ENCODE peak calls at places on chromosomes 5 and 9, in five cellular contexts. G is fibroblast of lung, V is PC-3, E is MM.1S, X is IMR-90. F is an unnamed sample.
A peak's percentile ranks its signal among the peaks of the same experiment; 100 is the strongest.

GRCh38 chr9:77514886-77515711 is 133.0 kb downstream of the GNA14 start:
- DNase-seq in G (peak; percentile 91), V (peak; percentile 75), E (no peak), X (no peak), F (peak; percentile 86)

GRCh38 chr9:83959061-83959460 is 21.0 kb downstream of the HNRNPK start:
- DNase-seq in G (peak; percentile 85), V (peak; percentile 71), E (no peak), X (peak; percentile 86), F (peak; percentile 82)

GRCh38 chr5:179427676-179428056 is 82.4 kb upstream of the ADAMTS2 start:
- DNase-seq in G (no peak), V (no peak), E (no peak), X (no peak), F (peak; percentile 15)

GRCh38 chr5:8376478-8376877 is 507.5 kb downstream of the MTRR start:
- DNase-seq in G (no peak), V (no peak), E (no peak), X (no peak), F (no peak)

GRCh38 chr9:2145746-2146145 is 130.6 kb downstream of the SMARCA2 start:
- DNase-seq in G (no peak), V (no peak), E (no peak), X (no peak), F (no peak)

GRCh38 chr5:1671351-1671750 is 128.3 kb downstream of the MRPL36 start:
- DNase-seq in G (no peak), V (no peak), E (no peak), X (no peak), F (no peak)

GRCh38 chr5:180785794-180786221 is 16.8 kb downstream of the MGAT1 start:
- DNase-seq in G (peak; percentile 83), V (peak; percentile 76), E (no peak), X (peak; percentile 64), F (peak; percentile 84)

GRCh38 chr9:69190866-69191672 is 17.0 kb downstream of the TJP2 start:
- DNase-seq in G (no peak), V (no peak), E (no peak), X (no peak), F (no peak)

GRCh38 chr9:115262477-115262876 is 144.5 kb upstream of the TNC start:
- DNase-seq in G (peak; percentile 92), V (peak; percentile 99), E (peak; percentile 83), X (peak; percentile 75), F (no peak)

GRCh38 chr5:138528208-138528607 is 14.8 kb downstream of the ETF1 start:
- DNase-seq in G (peak; percentile 35), V (no peak), E (no peak), X (peak; percentile 48), F (no peak)

GRCh38 chr9:135702002-135702721 is at the start of gene KCNT1:
- DNase-seq in G (peak; percentile 8), V (peak; percentile 51), E (peak; percentile 11), X (peak; percentile 13), F (peak; percentile 99)

GRCh38 chr5:127766556-127767335 is 63.6 kb downstream of the CCDC192 start:
- DNase-seq in G (peak; percentile 61), V (no peak), E (no peak), X (peak; percentile 24), F (no peak)

GRCh38 chr5:81750308-81751008 is 439 bp downstream of the SSBP2 start:
- DNase-seq in G (no peak), V (no peak), E (peak; percentile 31), X (no peak), F (peak; percentile 85)

GRCh38 chr5:59039296-59040006 is 456.6 kb downstream of the RAB3C start:
- DNase-seq in G (peak; percentile 80), V (peak; percentile 37), E (peak; percentile 77), X (peak; percentile 76), F (peak; percentile 84)

GRCh38 chr5:155189981-155190380 is 176.4 kb downstream of the KIF4B start:
- DNase-seq in G (no peak), V (no peak), E (peak; percentile 83), X (no peak), F (no peak)

DNA sequence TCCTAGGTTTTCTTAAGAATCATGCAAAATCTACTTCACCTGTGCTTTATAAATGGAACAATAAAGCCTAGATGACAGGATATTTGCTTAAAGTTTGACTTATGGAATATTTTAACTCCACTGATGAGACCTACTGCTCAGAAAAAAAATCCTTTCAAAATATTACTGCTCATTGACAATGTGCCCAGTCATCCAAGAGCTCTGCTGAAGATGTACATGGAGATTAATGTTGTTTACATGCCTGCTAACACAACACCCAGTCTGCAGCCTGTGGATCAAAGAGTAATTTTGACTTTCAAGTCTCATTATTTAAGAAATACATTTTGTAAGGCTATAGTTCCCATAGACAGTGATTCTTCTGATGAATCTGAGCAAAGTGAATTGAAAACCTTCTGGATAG is 889.6 kb downstream of the CDH18 start:
- DNase-seq in G (no peak), V (no peak), E (no peak), X (no peak), F (no peak)
- H2AFZ ChIP-seq in G (no peak overlapping the region), V (no peak overlapping the region), E (no peak overlapping the region), X (no peak overlapping the region), F (no peak overlapping the region)

DNA sequence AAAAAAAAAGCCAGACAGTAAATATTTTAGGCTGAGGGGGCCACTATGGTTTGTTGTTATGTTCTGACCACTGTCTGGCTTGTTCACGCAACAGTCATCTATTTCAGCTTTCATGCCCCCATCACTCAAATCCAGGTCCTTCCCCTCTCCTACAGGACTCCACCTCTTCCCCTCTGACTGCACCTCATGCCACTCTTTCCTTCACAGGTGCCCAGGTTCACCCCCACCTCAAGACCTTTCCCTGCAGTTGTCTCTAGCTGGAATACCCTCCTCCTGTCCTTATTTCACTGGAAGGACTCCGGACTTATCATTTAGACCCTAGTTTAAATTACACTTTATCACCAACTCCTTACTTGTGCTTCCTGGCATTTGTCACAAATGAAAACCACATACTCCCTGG is 3.4 kb downstream of the RPS14 start:
- DNase-seq in G (no peak), V (no peak), E (no peak), X (no peak), F (no peak)
- H3K36me3 ChIP-seq in G (peaks cover 35% of the 10 kb centered on the region), V (peaks cover 59% of the 10 kb centered on the region), E (peaks cover 26% of the 10 kb centered on the region), X (peaks cover 54% of the 10 kb centered on the region), F (peaks cover 52% of the 10 kb centered on the region)

GRCh38 chr5:74636552-74636951 is 4.0 kb downstream of the ENC1 start:
- DNase-seq in G (no peak), V (peak; percentile 89), E (no peak), X (no peak), F (no peak)
- H4K20me1 ChIP-seq in G (no peaks in the 10 kb centered on the region), V (peaks cover 40% of the 10 kb centered on the region), E (no peaks in the 10 kb centered on the region), X (peaks cover 43% of the 10 kb centered on the region), F (peaks cover 50% of the 10 kb centered on the region)

DNA sequence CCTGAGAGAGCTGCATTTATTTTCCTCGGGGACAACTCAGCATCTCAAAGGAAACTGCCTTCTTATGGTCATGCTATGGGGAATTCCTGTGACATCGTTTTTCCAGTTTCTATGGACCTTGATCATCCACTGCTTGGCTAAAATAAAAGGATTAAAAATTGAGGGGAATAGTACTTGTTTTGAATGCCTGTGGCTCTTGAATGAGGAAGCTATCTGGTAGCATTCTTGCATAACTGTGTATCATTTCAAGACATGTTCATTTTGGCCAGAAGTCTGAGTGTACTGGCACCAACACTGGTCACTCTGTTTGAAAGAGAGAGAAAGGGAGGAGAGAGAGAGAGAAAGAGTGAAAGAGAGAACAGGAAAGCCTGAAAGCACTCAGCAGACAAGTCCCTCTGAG is 116.7 kb downstream of the DOCK2 start:
- DNase-seq in G (peak; percentile 81), V (no peak), E (no peak), X (peak; percentile 75), F (no peak)
- H2AFZ ChIP-seq in G (no peak overlapping the region), V (no peak overlapping the region), E (no peak overlapping the region), X (no peak overlapping the region), F (peak overlapping the region; percentile 37)

DNA sequence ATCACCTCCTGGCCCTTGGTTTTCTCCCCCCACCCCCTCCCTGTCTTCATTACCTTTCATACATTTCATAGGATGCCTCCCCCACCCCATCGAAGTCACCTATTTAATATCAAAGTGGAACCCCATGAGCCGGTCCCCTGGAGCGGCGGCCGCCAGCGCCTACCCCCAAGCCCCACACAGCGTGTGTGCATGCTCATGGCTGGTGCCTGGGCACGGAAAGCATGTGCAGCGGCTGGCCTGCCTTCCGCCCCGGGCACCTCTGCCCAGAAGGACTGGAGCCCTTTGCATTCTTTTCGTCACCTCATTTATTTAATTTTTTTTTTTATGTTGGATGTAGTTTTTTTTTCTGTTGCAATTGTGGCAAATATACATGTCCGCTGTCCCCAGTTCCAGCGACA is 116.2 kb downstream of the WNK2 start:
- DNase-seq in G (no peak), V (no peak), E (no peak), X (no peak), F (peak; percentile 49)
- H3K36me3 ChIP-seq in G (no peaks in the 10 kb centered on the region), V (no peaks in the 10 kb centered on the region), E (no peaks in the 10 kb centered on the region), X (no peaks in the 10 kb centered on the region), F (no peaks in the 10 kb centered on the region)

GRCh38 chr5:66001952-66002351 is 75.6 kb downstream of the ERBIN start:
- DNase-seq in G (no peak), V (no peak), E (no peak), X (no peak), F (no peak)
- H4K20me1 ChIP-seq in G (no peaks in the 10 kb centered on the region), V (no peaks in the 10 kb centered on the region), E (peaks cover 7% of the 10 kb centered on the region), X (peaks cover 53% of the 10 kb centered on the region), F (peaks cover 36% of the 10 kb centered on the region)